ENCODE peak calls at places on chromosomes 2 and 18, in six cellular contexts. One of them, this sample, is unnamed. For H3K9me3, the result is how much of the 10 kb centered on the place peaks cover.

GRCh38 chr2:144010096-144010495 is 509.8 kb downstream of the ZEB2 start:
- DNase-seq in CD8-positive, alpha-beta T cell: no peak
- DNase-seq in CD4-positive, CD25-positive, alpha-beta regulatory T cell: no peak
- DNase-seq in GM23248: no peak
- DNase-seq in A549: no peak
- DNase-seq in NT2/D1: no peak
- DNase-seq in this sample: no peak

GRCh38 chr2:112482309-112483046 is 522 bp downstream of the TTL start:
- DNase-seq in CD8-positive, alpha-beta T cell: peak
- DNase-seq in A549: peak
- DNase-seq in NT2/D1: no peak
- DNase-seq in GM23248: peak
- DNase-seq in CD4-positive, CD25-positive, alpha-beta regulatory T cell: peak
- DNase-seq in this sample: peak

GRCh38 chr2:128750328-128751165 is 431.9 kb upstream of the HS6ST1 start:
- DNase-seq in GM23248: no peak
- DNase-seq in CD4-positive, CD25-positive, alpha-beta regulatory T cell: no peak
- DNase-seq in CD8-positive, alpha-beta T cell: no peak
- DNase-seq in NT2/D1: no peak
- DNase-seq in A549: no peak
- DNase-seq in this sample: no peak

GRCh38 chr18:35991696-35992095 is 19.2 kb downstream of the RMP24 start:
- DNase-seq in CD8-positive, alpha-beta T cell: no peak
- DNase-seq in GM23248: no peak
- DNase-seq in NT2/D1: no peak
- DNase-seq in CD4-positive, CD25-positive, alpha-beta regulatory T cell: no peak
- DNase-seq in A549: no peak
- DNase-seq in this sample: no peak

GRCh38 chr2:212797484-212798205 is 259.0 kb upstream of the ERBB4 start:
- DNase-seq in A549: no peak
- DNase-seq in CD4-positive, CD25-positive, alpha-beta regulatory T cell: no peak
- DNase-seq in GM23248: no peak
- DNase-seq in CD8-positive, alpha-beta T cell: no peak
- DNase-seq in NT2/D1: no peak
- DNase-seq in this sample: no peak

GRCh38 chr2:8803658-8804379 is 33.6 kb downstream of the KIDINS220 start:
- DNase-seq in NT2/D1: no peak
- DNase-seq in CD8-positive, alpha-beta T cell: no peak
- DNase-seq in GM23248: peak
- DNase-seq in CD4-positive, CD25-positive, alpha-beta regulatory T cell: peak
- DNase-seq in A549: peak
- DNase-seq in this sample: no peak

GRCh38 chr2:98757904-98758421 is 27.0 kb upstream of the MGAT4A start:
- DNase-seq in GM23248: peak
- DNase-seq in A549: peak
- DNase-seq in NT2/D1: no peak
- DNase-seq in CD8-positive, alpha-beta T cell: peak
- DNase-seq in CD4-positive, CD25-positive, alpha-beta regulatory T cell: peak
- DNase-seq in this sample: peak

GRCh38 chr2:72827495-72827894 is 1.7 kb upstream of the EXOC6B start:
- DNase-seq in CD8-positive, alpha-beta T cell: no peak
- DNase-seq in A549: no peak
- DNase-seq in CD4-positive, CD25-positive, alpha-beta regulatory T cell: no peak
- DNase-seq in GM23248: no peak
- DNase-seq in NT2/D1: no peak
- DNase-seq in this sample: no peak

GRCh38 chr2:23801396-23801795 is 125.5 kb downstream of the ATAD2B start:
- DNase-seq in CD4-positive, CD25-positive, alpha-beta regulatory T cell: no peak
- DNase-seq in GM23248: peak
- DNase-seq in CD8-positive, alpha-beta T cell: no peak
- DNase-seq in NT2/D1: no peak
- DNase-seq in A549: no peak
- DNase-seq in this sample: no peak

GRCh38 chr18:63956755-63957154 is 7.7 kb downstream of the HMSD start:
- DNase-seq in A549: no peak
- DNase-seq in NT2/D1: no peak
- DNase-seq in CD8-positive, alpha-beta T cell: no peak
- DNase-seq in GM23248: peak
- DNase-seq in CD4-positive, CD25-positive, alpha-beta regulatory T cell: no peak
- DNase-seq in this sample: no peak

GRCh38 chr2:64613276-64613675 is 40.4 kb downstream of the SERTAD2 start:
- DNase-seq in A549: no peak
- DNase-seq in CD4-positive, CD25-positive, alpha-beta regulatory T cell: no peak
- DNase-seq in CD8-positive, alpha-beta T cell: peak
- DNase-seq in NT2/D1: no peak
- DNase-seq in GM23248: no peak
- DNase-seq in this sample: no peak

GRCh38 chr2:238425505-238425978 is 1.2 kb upstream of the ASB1 start:
- DNase-seq in A549: no peak
- DNase-seq in CD4-positive, CD25-positive, alpha-beta regulatory T cell: no peak
- DNase-seq in GM23248: no peak
- DNase-seq in NT2/D1: no peak
- DNase-seq in CD8-positive, alpha-beta T cell: no peak
- DNase-seq in this sample: no peak

GRCh38 chr2:201258666-201258999 is 1.7 kb upstream of the CASP8 start:
- DNase-seq in CD4-positive, CD25-positive, alpha-beta regulatory T cell: no peak
- DNase-seq in GM23248: no peak
- DNase-seq in A549: no peak
- DNase-seq in CD8-positive, alpha-beta T cell: no peak
- DNase-seq in NT2/D1: no peak
- DNase-seq in this sample: no peak

GRCh38 chr2:147170932-147171331 is 673.9 kb upstream of the ACVR2A start:
- DNase-seq in A549: no peak
- DNase-seq in NT2/D1: no peak
- DNase-seq in GM23248: no peak
- DNase-seq in CD8-positive, alpha-beta T cell: no peak
- DNase-seq in CD4-positive, CD25-positive, alpha-beta regulatory T cell: no peak
- DNase-seq in this sample: no peak

GRCh38 chr2:51293566-51294200 is 261.8 kb upstream of the NRXN1 start:
- DNase-seq in CD8-positive, alpha-beta T cell: no peak
- DNase-seq in GM23248: no peak
- DNase-seq in CD4-positive, CD25-positive, alpha-beta regulatory T cell: no peak
- DNase-seq in NT2/D1: no peak
- DNase-seq in A549: no peak
- DNase-seq in this sample: no peak

GRCh38 chr2:1874101-1874865 is 130.0 kb upstream of the PXDN start:
- DNase-seq in CD8-positive, alpha-beta T cell: no peak
- DNase-seq in NT2/D1: no peak
- DNase-seq in GM23248: no peak
- DNase-seq in A549: no peak
- DNase-seq in CD4-positive, CD25-positive, alpha-beta regulatory T cell: no peak
- DNase-seq in this sample: no peak

GRCh38 chr18:11500153-11501122 is 109.0 kb upstream of the SLC35G4 start:
- DNase-seq in CD4-positive, CD25-positive, alpha-beta regulatory T cell: no peak
- DNase-seq in A549: peak
- DNase-seq in GM23248: peak
- DNase-seq in CD8-positive, alpha-beta T cell: no peak
- DNase-seq in NT2/D1: peak
- DNase-seq in this sample: no peak

GRCh38 chr2:164837807-164838206 is 3.8 kb downstream of the COBLL1 start:
- DNase-seq in A549: no peak
- DNase-seq in CD8-positive, alpha-beta T cell: no peak
- DNase-seq in NT2/D1: no peak
- DNase-seq in GM23248: no peak
- DNase-seq in CD4-positive, CD25-positive, alpha-beta regulatory T cell: no peak
- DNase-seq in this sample: no peak

GRCh38 chr2:164835302-164835701 is 6.3 kb downstream of the COBLL1 start:
- DNase-seq in NT2/D1: no peak
- DNase-seq in GM23248: no peak
- DNase-seq in CD8-positive, alpha-beta T cell: no peak
- DNase-seq in A549: no peak
- DNase-seq in CD4-positive, CD25-positive, alpha-beta regulatory T cell: no peak
- DNase-seq in this sample: no peak

GRCh38 chr2:164839914-164840457 is 1.6 kb downstream of the COBLL1 start:
- DNase-seq in CD8-positive, alpha-beta T cell: no peak
- DNase-seq in GM23248: peak
- DNase-seq in CD4-positive, CD25-positive, alpha-beta regulatory T cell: no peak
- DNase-seq in NT2/D1: no peak
- DNase-seq in A549: no peak
- DNase-seq in this sample: no peak

GRCh38 chr2:164840458-164840929 is 1.1 kb downstream of the COBLL1 start:
- DNase-seq in CD8-positive, alpha-beta T cell: no peak
- DNase-seq in CD4-positive, CD25-positive, alpha-beta regulatory T cell: no peak
- DNase-seq in NT2/D1: no peak
- DNase-seq in A549: no peak
- DNase-seq in GM23248: peak
- DNase-seq in this sample: no peak

DNA sequence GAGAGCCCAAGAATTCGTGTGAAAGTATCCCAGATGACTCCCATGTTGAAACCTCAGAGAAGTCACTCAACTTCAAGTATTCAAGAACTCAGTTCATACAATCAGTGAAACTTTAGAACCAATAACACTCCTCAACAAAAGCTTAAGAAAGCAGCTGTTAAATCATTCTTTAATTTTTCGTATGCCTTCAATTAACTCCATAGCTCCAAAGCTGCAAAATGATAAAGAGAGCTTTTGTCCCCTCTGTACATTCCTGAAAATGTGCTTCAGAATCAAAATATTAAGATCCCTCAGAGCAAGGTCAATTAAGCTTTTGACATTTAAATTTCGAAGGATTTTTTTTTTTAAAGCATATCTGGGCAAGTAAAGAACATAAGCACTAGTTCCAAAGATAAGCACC is 4.7 kb downstream of the COBLL1 start:
- DNase-seq in CD4-positive, CD25-positive, alpha-beta regulatory T cell: no peak
- DNase-seq in A549: no peak
- DNase-seq in GM23248: no peak
- DNase-seq in CD8-positive, alpha-beta T cell: no peak
- DNase-seq in NT2/D1: no peak
- DNase-seq in this sample: no peak
- H3K9me3 ChIP-seq in CD4-positive, CD25-positive, alpha-beta regulatory T cell: under half
- H3K9me3 ChIP-seq in A549: under half
- H3K9me3 ChIP-seq in GM23248: under half
- H3K9me3 ChIP-seq in CD8-positive, alpha-beta T cell: under half
- H3K9me3 ChIP-seq in NT2/D1: under half
- H3K9me3 ChIP-seq in this sample: under half

GRCh38 chr2:89825034-89825433 is 1133.6 kb downstream of the RPIA start:
- DNase-seq in CD8-positive, alpha-beta T cell: no peak
- DNase-seq in A549: no peak
- DNase-seq in NT2/D1: no peak
- DNase-seq in CD4-positive, CD25-positive, alpha-beta regulatory T cell: no peak
- DNase-seq in GM23248: no peak
- DNase-seq in this sample: no peak
- H3K9me3 ChIP-seq in CD8-positive, alpha-beta T cell: under half
- H3K9me3 ChIP-seq in A549: under half
- H3K9me3 ChIP-seq in NT2/D1: under half
- H3K9me3 ChIP-seq in CD4-positive, CD25-positive, alpha-beta regulatory T cell: under half
- H3K9me3 ChIP-seq in GM23248: under half
- H3K9me3 ChIP-seq in this sample: under half

GRCh38 chr2:116669782-116670181 is 1144.7 kb upstream of the DDX18 start:
- DNase-seq in NT2/D1: no peak
- DNase-seq in CD4-positive, CD25-positive, alpha-beta regulatory T cell: no peak
- DNase-seq in GM23248: no peak
- DNase-seq in CD8-positive, alpha-beta T cell: no peak
- DNase-seq in A549: no peak
- DNase-seq in this sample: no peak

GRCh38 chr2:116676776-116677175 is 1137.7 kb upstream of the DDX18 start:
- DNase-seq in CD4-positive, CD25-positive, alpha-beta regulatory T cell: no peak
- DNase-seq in A549: no peak
- DNase-seq in GM23248: no peak
- DNase-seq in NT2/D1: no peak
- DNase-seq in CD8-positive, alpha-beta T cell: no peak
- DNase-seq in this sample: no peak

GRCh38 chr2:116668691-116669090 is 1145.8 kb upstream of the DDX18 start:
- DNase-seq in NT2/D1: no peak
- DNase-seq in A549: no peak
- DNase-seq in CD8-positive, alpha-beta T cell: no peak
- DNase-seq in CD4-positive, CD25-positive, alpha-beta regulatory T cell: no peak
- DNase-seq in GM23248: no peak
- DNase-seq in this sample: no peak

DNA sequence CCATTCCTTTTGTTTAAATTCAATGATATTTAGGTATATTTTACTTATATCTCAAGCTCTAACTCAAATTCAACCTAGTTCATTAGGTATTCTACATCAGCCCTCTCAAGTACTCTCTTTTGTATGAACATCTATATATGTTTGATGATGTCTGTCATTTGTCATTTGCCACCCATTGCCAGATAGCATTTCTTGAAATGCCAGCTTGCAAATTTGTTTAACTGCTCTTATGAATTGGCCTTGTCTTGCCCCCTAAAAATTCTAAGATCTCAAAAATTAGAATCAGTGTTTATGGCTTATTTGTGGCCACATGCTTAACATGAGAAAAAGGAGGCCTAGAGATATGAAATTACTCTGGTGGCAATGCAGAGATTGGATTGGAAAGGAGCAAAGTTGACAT is 1140.3 kb upstream of the DDX18 start:
- DNase-seq in NT2/D1: no peak
- DNase-seq in CD4-positive, CD25-positive, alpha-beta regulatory T cell: no peak
- DNase-seq in CD8-positive, alpha-beta T cell: no peak
- DNase-seq in A549: no peak
- DNase-seq in GM23248: no peak
- DNase-seq in this sample: no peak
- H3K9me3 ChIP-seq in NT2/D1: under half
- H3K9me3 ChIP-seq in CD4-positive, CD25-positive, alpha-beta regulatory T cell: under half
- H3K9me3 ChIP-seq in CD8-positive, alpha-beta T cell: under half
- H3K9me3 ChIP-seq in A549: under half
- H3K9me3 ChIP-seq in GM23248: under half
- H3K9me3 ChIP-seq in this sample: under half

GRCh38 chr2:181172676-181173075 is 192.3 kb downstream of the UBE2E3 start:
- DNase-seq in A549: no peak
- DNase-seq in NT2/D1: no peak
- DNase-seq in CD8-positive, alpha-beta T cell: no peak
- DNase-seq in CD4-positive, CD25-positive, alpha-beta regulatory T cell: no peak
- DNase-seq in GM23248: no peak
- DNase-seq in this sample: no peak
- H3K9me3 ChIP-seq in A549: under half
- H3K9me3 ChIP-seq in NT2/D1: under half
- H3K9me3 ChIP-seq in CD8-positive, alpha-beta T cell: under half
- H3K9me3 ChIP-seq in CD4-positive, CD25-positive, alpha-beta regulatory T cell: under half
- H3K9me3 ChIP-seq in GM23248: under half
- H3K9me3 ChIP-seq in this sample: under half

GRCh38 chr18:14922965-14923565 is 175.1 kb downstream of the ANKRD30B start:
- DNase-seq in CD8-positive, alpha-beta T cell: peak
- DNase-seq in NT2/D1: no peak
- DNase-seq in CD4-positive, CD25-positive, alpha-beta regulatory T cell: no peak
- DNase-seq in GM23248: no peak
- DNase-seq in A549: no peak
- DNase-seq in this sample: no peak
- H3K9me3 ChIP-seq in CD8-positive, alpha-beta T cell: under half
- H3K9me3 ChIP-seq in NT2/D1: under half
- H3K9me3 ChIP-seq in CD4-positive, CD25-positive, alpha-beta regulatory T cell: under half
- H3K9me3 ChIP-seq in GM23248: under half
- H3K9me3 ChIP-seq in A549: under half
- H3K9me3 ChIP-seq in this sample: under half

DNA sequence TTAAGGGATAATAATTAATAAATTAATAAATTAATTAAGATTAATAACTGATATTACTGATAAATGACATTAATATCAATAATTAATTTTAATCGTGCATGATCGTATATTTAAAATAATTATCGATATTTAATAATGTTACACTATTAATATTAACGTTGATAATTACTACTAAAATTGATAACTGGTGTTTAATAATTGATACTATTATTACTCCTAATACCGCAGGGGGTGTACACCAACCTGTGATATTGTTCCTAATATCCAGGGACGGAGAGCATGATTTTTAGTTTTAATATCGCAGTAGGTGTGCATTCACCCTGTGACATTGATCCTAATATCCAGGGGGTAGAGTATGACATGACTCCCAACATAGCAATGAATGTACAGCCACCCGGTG is 1930.8 kb downstream of the SUCLG1 start:
- DNase-seq in CD4-positive, CD25-positive, alpha-beta regulatory T cell: no peak
- DNase-seq in A549: no peak
- DNase-seq in GM23248: no peak
- DNase-seq in CD8-positive, alpha-beta T cell: no peak
- DNase-seq in NT2/D1: no peak
- DNase-seq in this sample: no peak
- H3K9me3 ChIP-seq in CD4-positive, CD25-positive, alpha-beta regulatory T cell: under half
- H3K9me3 ChIP-seq in A549: under half
- H3K9me3 ChIP-seq in GM23248: under half
- H3K9me3 ChIP-seq in CD8-positive, alpha-beta T cell: under half
- H3K9me3 ChIP-seq in NT2/D1: under half
- H3K9me3 ChIP-seq in this sample: under half

This sample was measured in T-helper 17 cell.